ENCODE peak calls at places on chromosome 7, in nine cellular contexts. One of them, this sample, is unnamed.

GRCh38 chr7:1694551-1694950 is 24.5 kb downstream of the ELFN1 start:
- DNase-seq in retina: no peak
- DNase-seq in EH: no peak
- DNase-seq in T-helper 17 cell: no peak
- DNase-seq in naive thymus-derived CD4-positive, alpha-beta T cell: no peak
- DNase-seq in NCI-H2081: no peak
- DNase-seq in cardiac septum: peak; percentile 74
- DNase-seq in GM23338: no peak
- DNase-seq in AML-193: no peak
- DNase-seq in this sample: no peak

GRCh38 chr7:4744391-4745264 is 30.8 kb upstream of the AP5Z1 start:
- DNase-seq in EH: peak; percentile 100
- DNase-seq in GM23338: peak; percentile 96
- DNase-seq in naive thymus-derived CD4-positive, alpha-beta T cell: peak; percentile 76
- DNase-seq in retina: peak; percentile 86
- DNase-seq in T-helper 17 cell: peak; percentile 53
- DNase-seq in AML-193: no peak
- DNase-seq in cardiac septum: peak; percentile 98
- DNase-seq in NCI-H2081: peak; percentile 82
- DNase-seq in this sample: no peak

GRCh38 chr7:151551820-151552219 is 32.1 kb upstream of the RHEB start:
- DNase-seq in retina: no peak
- DNase-seq in NCI-H2081: no peak
- DNase-seq in AML-193: no peak
- DNase-seq in T-helper 17 cell: no peak
- DNase-seq in GM23338: no peak
- DNase-seq in naive thymus-derived CD4-positive, alpha-beta T cell: no peak
- DNase-seq in cardiac septum: no peak
- DNase-seq in EH: peak; percentile 23
- DNase-seq in this sample: no peak

GRCh38 chr7:104967595-104967994 is 46.4 kb upstream of the KMT2E start:
- DNase-seq in naive thymus-derived CD4-positive, alpha-beta T cell: no peak
- DNase-seq in NCI-H2081: no peak
- DNase-seq in AML-193: no peak
- DNase-seq in retina: no peak
- DNase-seq in GM23338: no peak
- DNase-seq in cardiac septum: no peak
- DNase-seq in T-helper 17 cell: no peak
- DNase-seq in EH: peak; percentile 79
- DNase-seq in this sample: no peak

GRCh38 chr7:105191329-105191728 is 177.3 kb downstream of the KMT2E start:
- DNase-seq in naive thymus-derived CD4-positive, alpha-beta T cell: no peak
- DNase-seq in EH: no peak
- DNase-seq in T-helper 17 cell: no peak
- DNase-seq in GM23338: no peak
- DNase-seq in AML-193: peak; percentile 29
- DNase-seq in NCI-H2081: no peak
- DNase-seq in cardiac septum: no peak
- DNase-seq in retina: no peak
- DNase-seq in this sample: no peak

GRCh38 chr7:48760528-48761265 is 163.7 kb upstream of the CDC14C start:
- DNase-seq in naive thymus-derived CD4-positive, alpha-beta T cell: no peak
- DNase-seq in T-helper 17 cell: no peak
- DNase-seq in EH: no peak
- DNase-seq in GM23338: no peak
- DNase-seq in AML-193: no peak
- DNase-seq in cardiac septum: no peak
- DNase-seq in retina: no peak
- DNase-seq in NCI-H2081: no peak
- DNase-seq in this sample: no peak

GRCh38 chr7:22728416-22729029 is 1.5 kb downstream of the IL6 start:
- DNase-seq in GM23338: peak; percentile 79
- DNase-seq in NCI-H2081: no peak
- DNase-seq in EH: peak; percentile 69
- DNase-seq in naive thymus-derived CD4-positive, alpha-beta T cell: no peak
- DNase-seq in T-helper 17 cell: no peak
- DNase-seq in cardiac septum: no peak
- DNase-seq in retina: no peak
- DNase-seq in AML-193: peak; percentile 53
- DNase-seq in this sample: no peak

GRCh38 chr7:98470131-98470985 is 69.5 kb upstream of the BAIAP2L1 start:
- DNase-seq in AML-193: no peak
- DNase-seq in cardiac septum: no peak
- DNase-seq in GM23338: peak; percentile 95
- DNase-seq in EH: peak; percentile 4
- DNase-seq in NCI-H2081: no peak
- DNase-seq in retina: peak; percentile 61
- DNase-seq in naive thymus-derived CD4-positive, alpha-beta T cell: no peak
- DNase-seq in T-helper 17 cell: no peak
- DNase-seq in this sample: no peak

GRCh38 chr7:4833691-4834600 is 27.9 kb downstream of the PAPOLB start:
- DNase-seq in retina: no peak
- DNase-seq in AML-193: no peak
- DNase-seq in naive thymus-derived CD4-positive, alpha-beta T cell: no peak
- DNase-seq in NCI-H2081: no peak
- DNase-seq in EH: no peak
- DNase-seq in cardiac septum: peak; percentile 63
- DNase-seq in GM23338: no peak
- DNase-seq in T-helper 17 cell: no peak
- DNase-seq in this sample: no peak

GRCh38 chr7:29044529-29044928 is 86.4 kb upstream of the TRIL start:
- DNase-seq in naive thymus-derived CD4-positive, alpha-beta T cell: no peak
- DNase-seq in AML-193: no peak
- DNase-seq in retina: no peak
- DNase-seq in T-helper 17 cell: no peak
- DNase-seq in GM23338: no peak
- DNase-seq in EH: peak; percentile 10
- DNase-seq in NCI-H2081: no peak
- DNase-seq in cardiac septum: no peak
- DNase-seq in this sample: no peak

GRCh38 chr7:7841027-7841426 is 122.6 kb upstream of the RPA3 start:
- DNase-seq in NCI-H2081: no peak
- DNase-seq in T-helper 17 cell: no peak
- DNase-seq in GM23338: no peak
- DNase-seq in naive thymus-derived CD4-positive, alpha-beta T cell: no peak
- DNase-seq in EH: no peak
- DNase-seq in cardiac septum: no peak
- DNase-seq in AML-193: no peak
- DNase-seq in retina: no peak
- DNase-seq in this sample: no peak

GRCh38 chr7:151699920-151700319 is 177.0 kb downstream of the PRKAG2 start:
- DNase-seq in EH: no peak
- DNase-seq in AML-193: peak; percentile 5
- DNase-seq in GM23338: no peak
- DNase-seq in retina: no peak
- DNase-seq in T-helper 17 cell: no peak
- DNase-seq in naive thymus-derived CD4-positive, alpha-beta T cell: no peak
- DNase-seq in NCI-H2081: no peak
- DNase-seq in cardiac septum: no peak
- DNase-seq in this sample: no peak